ENCODE peak calls at places on chromosomes 3 and 15, in six cellular contexts. One of them, this sample, is unnamed.

GRCh38 chr3:69695443-69695842 is 43.8 kb upstream of the MITF start:
- DNase-seq in HCT116: no peak
- DNase-seq in neural progenitor cell: no peak
- DNase-seq in GM23338: no peak
- DNase-seq in SK-N-SH: no peak
- DNase-seq in hepatocyte: no peak
- DNase-seq in this sample: no peak

GRCh38 chr3:172646439-172647015 is 64.3 kb downstream of the NCEH1 start:
- DNase-seq in hepatocyte: peak; percentile 20
- DNase-seq in neural progenitor cell: no peak
- DNase-seq in GM23338: no peak
- DNase-seq in SK-N-SH: peak; percentile 22
- DNase-seq in HCT116: no peak
- DNase-seq in this sample: no peak

GRCh38 chr15:99126930-99127329 is 22.1 kb downstream of the SYNM start:
- DNase-seq in neural progenitor cell: no peak
- DNase-seq in GM23338: no peak
- DNase-seq in SK-N-SH: no peak
- DNase-seq in hepatocyte: no peak
- DNase-seq in HCT116: no peak
- DNase-seq in this sample: no peak

GRCh38 chr15:83565553-83566159 is 88.3 kb upstream of the ADAMTSL3 start:
- DNase-seq in hepatocyte: peak; percentile 57
- DNase-seq in neural progenitor cell: peak; percentile 81
- DNase-seq in GM23338: peak; percentile 87
- DNase-seq in SK-N-SH: peak; percentile 25
- DNase-seq in HCT116: peak; percentile 37
- DNase-seq in this sample: peak; percentile 16

GRCh38 chr15:25852696-25853524 is 10.2 kb downstream of the ATP10A start:
- DNase-seq in hepatocyte: no peak
- DNase-seq in SK-N-SH: no peak
- DNase-seq in neural progenitor cell: no peak
- DNase-seq in GM23338: no peak
- DNase-seq in HCT116: no peak
- DNase-seq in this sample: peak; percentile 79

GRCh38 chr15:101207867-101208288 is 44.0 kb downstream of the CHSY1 start:
- DNase-seq in neural progenitor cell: no peak
- DNase-seq in hepatocyte: no peak
- DNase-seq in SK-N-SH: no peak
- DNase-seq in HCT116: no peak
- DNase-seq in GM23338: no peak
- DNase-seq in this sample: no peak

GRCh38 chr3:111972891-111973290 is 5.9 kb upstream of the ABHD10 start:
- DNase-seq in GM23338: no peak
- DNase-seq in hepatocyte: no peak
- DNase-seq in HCT116: no peak
- DNase-seq in neural progenitor cell: no peak
- DNase-seq in SK-N-SH: no peak
- DNase-seq in this sample: no peak

GRCh38 chr3:18007980-18008379 is 265.5 kb upstream of the TBC1D5 start:
- DNase-seq in SK-N-SH: no peak
- DNase-seq in hepatocyte: no peak
- DNase-seq in neural progenitor cell: no peak
- DNase-seq in GM23338: no peak
- DNase-seq in HCT116: no peak
- DNase-seq in this sample: no peak

GRCh38 chr3:5692446-5692845 is 504.9 kb downstream of the EDEM1 start:
- DNase-seq in hepatocyte: no peak
- DNase-seq in GM23338: no peak
- DNase-seq in neural progenitor cell: peak; percentile 42
- DNase-seq in SK-N-SH: no peak
- DNase-seq in HCT116: no peak
- DNase-seq in this sample: no peak

GRCh38 chr3:138889792-138890191 is 55.1 kb upstream of the PIK3CB start:
- DNase-seq in GM23338: no peak
- DNase-seq in SK-N-SH: no peak
- DNase-seq in HCT116: no peak
- DNase-seq in hepatocyte: no peak
- DNase-seq in neural progenitor cell: no peak
- DNase-seq in this sample: no peak

GRCh38 chr15:39051931-39052705 is 487.5 kb upstream of the RASGRP1 start:
- DNase-seq in hepatocyte: no peak
- DNase-seq in neural progenitor cell: no peak
- DNase-seq in HCT116: no peak
- DNase-seq in SK-N-SH: no peak
- DNase-seq in GM23338: no peak
- DNase-seq in this sample: no peak

GRCh38 chr3:42500091-42500490 is 2.4 kb upstream of the VIPR1 start:
- DNase-seq in GM23338: no peak
- DNase-seq in hepatocyte: no peak
- DNase-seq in SK-N-SH: no peak
- DNase-seq in neural progenitor cell: no peak
- DNase-seq in HCT116: no peak
- DNase-seq in this sample: no peak

GRCh38 chr15:71679223-71680078 is 130.9 kb upstream of the NR2E3 start:
- DNase-seq in hepatocyte: no peak
- DNase-seq in HCT116: no peak
- DNase-seq in neural progenitor cell: no peak
- DNase-seq in SK-N-SH: no peak
- DNase-seq in GM23338: peak; percentile 6
- DNase-seq in this sample: no peak

GRCh38 chr3:170835346-170835745 is 34.6 kb downstream of the RPL22L1 start:
- DNase-seq in GM23338: no peak
- DNase-seq in HCT116: no peak
- DNase-seq in hepatocyte: no peak
- DNase-seq in neural progenitor cell: peak; percentile 13
- DNase-seq in SK-N-SH: peak; percentile 61
- DNase-seq in this sample: no peak

GRCh38 chr3:100496711-100497261 is 4.4 kb downstream of the TMEM45A start:
- DNase-seq in hepatocyte: no peak
- DNase-seq in HCT116: no peak
- DNase-seq in GM23338: no peak
- DNase-seq in neural progenitor cell: no peak
- DNase-seq in SK-N-SH: no peak
- DNase-seq in this sample: no peak

GRCh38 chr15:55253580-55253979 is 36.0 kb downstream of the RAB27A start:
- DNase-seq in neural progenitor cell: no peak
- DNase-seq in HCT116: no peak
- DNase-seq in SK-N-SH: no peak
- DNase-seq in hepatocyte: no peak
- DNase-seq in GM23338: no peak
- DNase-seq in this sample: no peak
- TF ChIP-seq EZH2phosphoT487 in neural progenitor cell: no peak
- TF ChIP-seq EZH2phosphoT487 in HCT116: no peak
- TF ChIP-seq EZH2phosphoT487 in SK-N-SH: no peak
- TF ChIP-seq EZH2phosphoT487 in hepatocyte: no peak
- TF ChIP-seq EZH2phosphoT487 in GM23338: no peak
- TF ChIP-seq EZH2phosphoT487 in this sample: no peak

GRCh38 chr15:56249080-56249479 is 5.4 kb upstream of the RFX7 start:
- DNase-seq in SK-N-SH: peak; percentile 20
- DNase-seq in neural progenitor cell: peak; percentile 76
- DNase-seq in GM23338: peak; percentile 93
- DNase-seq in hepatocyte: peak; percentile 35
- DNase-seq in HCT116: peak; percentile 59
- DNase-seq in this sample: peak; percentile 37
- TF ChIP-seq CTCF in SK-N-SH: peak; percentile 57
- TF ChIP-seq CTCF in neural progenitor cell: peak; percentile 72
- TF ChIP-seq CTCF in GM23338: peak; percentile 79
- TF ChIP-seq CTCF in hepatocyte: peak; percentile 45
- TF ChIP-seq CTCF in HCT116: peak; percentile 54
- TF ChIP-seq CTCF in this sample: peak; percentile 72

DNA sequence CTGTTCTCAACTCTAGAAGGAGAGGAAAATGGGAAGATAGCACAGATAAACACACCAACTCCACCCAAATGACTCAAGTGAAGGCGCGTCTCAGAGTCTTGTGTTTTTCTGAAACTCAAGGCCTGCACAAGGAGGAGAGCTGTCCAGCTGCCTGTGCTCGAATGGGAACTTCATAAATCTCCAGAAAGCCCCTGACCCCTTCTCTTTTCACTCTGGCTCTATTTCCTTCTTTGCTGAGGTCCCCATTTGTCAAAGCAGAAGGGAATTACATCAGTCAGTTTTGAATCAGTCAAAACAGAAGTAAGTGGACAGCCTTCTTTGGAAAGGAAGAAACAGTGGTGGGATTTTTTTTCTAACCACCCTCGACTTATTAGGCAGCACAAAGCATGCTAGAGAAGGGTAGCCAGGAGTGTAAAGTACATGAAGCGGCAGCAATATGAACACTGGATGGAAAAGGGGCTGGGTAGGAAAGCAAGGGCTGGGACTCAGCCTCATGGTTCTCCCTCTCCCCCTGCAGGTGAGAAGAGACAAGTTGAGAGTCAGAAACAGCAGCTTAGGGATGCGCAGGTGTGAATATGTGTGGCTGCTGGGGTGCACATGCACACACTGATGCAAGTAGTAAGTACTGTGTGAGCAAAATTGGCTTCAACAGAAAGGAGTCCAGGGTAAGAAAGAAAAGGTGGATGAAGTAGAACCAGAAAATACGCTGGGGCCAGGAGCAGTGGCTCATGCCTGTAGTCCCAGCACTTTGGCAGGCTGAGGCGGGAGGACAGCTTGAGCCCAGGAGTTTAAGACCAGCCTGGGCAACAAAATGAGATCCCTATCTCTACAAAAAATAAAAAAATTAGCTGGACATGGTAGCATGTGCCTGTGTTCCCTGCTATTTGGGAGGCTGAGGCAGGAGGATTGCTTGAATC is 36.6 kb upstream of the MAGEF1 start:
- DNase-seq in neural progenitor cell: peak; percentile 58
- DNase-seq in GM23338: peak; percentile 81
- DNase-seq in SK-N-SH: peak; percentile 47
- DNase-seq in hepatocyte: peak; percentile 70
- DNase-seq in HCT116: peak; percentile 48
- DNase-seq in this sample: peak; percentile 35
- H4K20me1 ChIP-seq in neural progenitor cell: no peaks in the 10 kb centered on the region
- H4K20me1 ChIP-seq in GM23338: no peaks in the 10 kb centered on the region
- H4K20me1 ChIP-seq in SK-N-SH: no peaks in the 10 kb centered on the region
- H4K20me1 ChIP-seq in hepatocyte: no peaks in the 10 kb centered on the region
- H4K20me1 ChIP-seq in HCT116: no peaks in the 10 kb centered on the region
- H4K20me1 ChIP-seq in this sample: no peaks in the 10 kb centered on the region

DNA sequence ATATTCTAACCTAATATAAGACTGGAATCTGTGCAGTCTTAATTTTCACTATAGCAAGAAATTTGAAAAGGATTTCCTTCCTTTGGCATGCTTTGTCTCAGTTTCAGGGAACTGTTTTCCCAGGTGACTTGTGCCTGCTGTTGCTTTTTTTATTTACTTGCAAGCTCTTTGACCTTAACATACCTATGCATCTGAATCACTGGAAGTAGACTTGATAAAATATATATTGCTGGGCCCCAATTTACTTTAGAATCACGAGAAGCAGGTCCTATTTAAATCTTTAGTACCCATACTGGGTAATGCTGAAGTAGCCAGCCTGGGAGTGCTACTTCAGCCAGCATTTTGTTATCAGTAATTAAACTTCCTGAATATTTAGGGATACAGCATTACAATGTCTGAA is 257.9 kb upstream of the ALCAM start:
- DNase-seq in neural progenitor cell: no peak
- DNase-seq in hepatocyte: no peak
- DNase-seq in SK-N-SH: no peak
- DNase-seq in HCT116: no peak
- DNase-seq in GM23338: no peak
- DNase-seq in this sample: no peak
- TF ChIP-seq EZH2phosphoT487 in neural progenitor cell: no peak
- TF ChIP-seq EZH2phosphoT487 in hepatocyte: no peak
- TF ChIP-seq EZH2phosphoT487 in SK-N-SH: no peak
- TF ChIP-seq EZH2phosphoT487 in HCT116: no peak
- TF ChIP-seq EZH2phosphoT487 in GM23338: no peak
- TF ChIP-seq EZH2phosphoT487 in this sample: no peak

GRCh38 chr3:156818890-156819289 is 7.3 kb upstream of the LEKR1 start:
- DNase-seq in SK-N-SH: no peak
- DNase-seq in HCT116: peak; percentile 59
- DNase-seq in GM23338: no peak
- DNase-seq in neural progenitor cell: no peak
- DNase-seq in hepatocyte: peak; percentile 34
- DNase-seq in this sample: no peak

GRCh38 chr3:156817931-156818765 is 8.0 kb upstream of the LEKR1 start:
- DNase-seq in neural progenitor cell: no peak
- DNase-seq in HCT116: no peak
- DNase-seq in hepatocyte: no peak
- DNase-seq in SK-N-SH: no peak
- DNase-seq in GM23338: no peak
- DNase-seq in this sample: no peak

GRCh38 chr3:156814295-156814694 is 11.9 kb upstream of the LEKR1 start:
- DNase-seq in neural progenitor cell: no peak
- DNase-seq in hepatocyte: no peak
- DNase-seq in GM23338: no peak
- DNase-seq in HCT116: no peak
- DNase-seq in SK-N-SH: no peak
- DNase-seq in this sample: no peak

GRCh38 chr3:156816091-156816793 is 9.9 kb upstream of the LEKR1 start:
- DNase-seq in hepatocyte: peak; percentile 83
- DNase-seq in SK-N-SH: no peak
- DNase-seq in neural progenitor cell: peak; percentile 79
- DNase-seq in GM23338: peak; percentile 49
- DNase-seq in HCT116: no peak
- DNase-seq in this sample: no peak

DNA sequence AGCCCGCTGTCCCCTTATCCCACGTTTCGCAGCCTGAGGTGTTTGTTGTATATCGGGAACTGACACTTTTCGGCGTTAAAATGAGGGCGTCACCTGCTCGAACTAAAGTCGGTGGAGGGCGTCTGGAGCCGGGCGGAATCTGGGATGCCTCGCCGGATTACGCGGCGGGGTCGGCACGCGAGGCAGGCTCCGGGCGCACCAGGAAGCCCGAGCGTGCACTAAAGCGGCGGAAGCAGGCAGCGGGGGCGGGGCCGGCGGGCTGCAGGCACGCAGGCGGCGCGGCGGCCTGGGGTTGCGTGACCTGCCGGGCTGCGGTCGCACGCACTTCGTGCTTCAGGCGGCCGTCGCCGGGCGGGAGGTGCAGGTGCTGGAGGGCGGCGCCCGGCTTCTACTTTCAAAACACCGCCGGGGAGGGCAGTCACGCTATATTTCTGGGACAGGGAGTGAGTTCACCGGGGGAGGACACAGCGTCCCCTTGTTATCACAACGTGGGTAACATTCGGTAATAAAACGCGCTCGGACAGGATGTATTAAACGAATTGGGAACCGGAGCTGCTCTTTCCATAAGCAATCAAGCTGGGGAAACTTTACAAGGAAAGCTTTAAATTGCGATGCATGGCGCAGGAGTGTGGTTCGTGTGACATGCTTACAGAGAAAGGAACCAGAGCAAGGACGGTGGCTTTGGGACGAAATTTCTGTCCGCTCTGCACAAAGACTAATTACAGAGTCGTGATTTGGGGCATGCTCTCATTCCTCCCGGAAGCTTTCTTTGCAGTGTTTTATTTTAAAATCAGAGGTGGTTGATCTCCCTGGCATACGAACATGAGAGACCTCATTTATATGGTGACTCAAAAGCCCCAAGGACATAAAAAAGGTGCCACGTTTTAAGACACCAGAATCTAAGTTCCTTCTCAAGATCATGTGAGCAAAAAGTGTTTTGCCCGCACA is 9.1 kb upstream of the LEKR1 start:
- DNase-seq in hepatocyte: peak; percentile 97
- DNase-seq in HCT116: peak; percentile 77
- DNase-seq in neural progenitor cell: peak; percentile 96
- DNase-seq in GM23338: peak; percentile 93
- DNase-seq in SK-N-SH: peak; percentile 94
- DNase-seq in this sample: peak; percentile 72
- TF ChIP-seq CTCF in hepatocyte: no peak
- TF ChIP-seq CTCF in HCT116: no peak
- TF ChIP-seq CTCF in neural progenitor cell: no peak
- TF ChIP-seq CTCF in GM23338: peak; percentile 9
- TF ChIP-seq CTCF in SK-N-SH: peak; percentile 24
- TF ChIP-seq CTCF in this sample: no peak

GRCh38 chr3:116914004-116914403 is 204.4 kb downstream of the TUSC7 start:
- DNase-seq in neural progenitor cell: no peak
- DNase-seq in GM23338: no peak
- DNase-seq in hepatocyte: no peak
- DNase-seq in SK-N-SH: no peak
- DNase-seq in HCT116: no peak
- DNase-seq in this sample: no peak
- H4K20me1 ChIP-seq in neural progenitor cell: no peaks in the 10 kb centered on the region
- H4K20me1 ChIP-seq in GM23338: no peaks in the 10 kb centered on the region
- H4K20me1 ChIP-seq in hepatocyte: no peaks in the 10 kb centered on the region
- H4K20me1 ChIP-seq in SK-N-SH: no peaks in the 10 kb centered on the region
- H4K20me1 ChIP-seq in HCT116: no peaks in the 10 kb centered on the region
- H4K20me1 ChIP-seq in this sample: no peaks in the 10 kb centered on the region